ENCODE peak calls at places on chromosomes 5 and 9, in ten cellular contexts. L is left ventricle myocardium inferior; G is HuH-7.5; J is RPMI8226; D is G401; I is cardiac muscle cell; N is Panc1; T is neuronal stem cell; Z is RKO; V is activated T-helper 2 cell treated with anti-CD3 and anti-CD28 coated beads, Interferon-gamma antibody, Interleukin-2, Interleukin-4, amounts not matched to agents 10 μg/mL and 5 μg/mL and 100 μg/mL, durations not matched to agents 14 hours and 24 hours and 36 hours. A is an unnamed sample.

GRCh38 chr5:179860301-179860700 is 1.7 kb upstream of the MRNIP start:
- DNase-seq in L (no peak), G (no peak), J (no peak), D (peak; percentile 25), I (no peak), N (no peak), T (no peak), Z (no peak), V (no peak), A (no peak)

GRCh38 chr9:117672397-117672796 is 31.8 kb upstream of the TLR4 start:
- DNase-seq in L (no peak), G (no peak), J (no peak), D (no peak), I (peak; percentile 54), N (peak; percentile 15), T (no peak), Z (no peak), V (no peak), A (no peak)

GRCh38 chr5:130479045-130479804 is 575.0 kb downstream of the CHSY3 start:
- DNase-seq in L (no peak), G (no peak), J (no peak), D (peak; percentile 0), I (no peak), N (no peak), T (no peak), Z (no peak), V (no peak), A (no peak)

GRCh38 chr9:112020680-112021596 is 124.3 kb downstream of the UGCG start:
- DNase-seq in L (no peak), G (no peak), J (no peak), D (no peak), I (peak; percentile 43), N (peak; percentile 74), T (no peak), Z (peak; percentile 82), V (no peak), A (no peak)

GRCh38 chr5:73691301-73691700 is 65.3 kb downstream of the ARHGEF28 start:
- DNase-seq in L (no peak), G (no peak), J (no peak), D (no peak), I (no peak), N (no peak), T (no peak), Z (no peak), V (no peak), A (no peak)

GRCh38 chr9:12968093-12968492 is 193.3 kb downstream of the LURAP1L start:
- DNase-seq in L (no peak), G (no peak), J (no peak), D (no peak), I (peak; percentile 59), N (no peak), T (no peak), Z (no peak), V (no peak), A (no peak)

GRCh38 chr5:66415208-66415607 is 181.0 kb upstream of the MAST4 start:
- DNase-seq in L (no peak), G (no peak), J (no peak), D (no peak), I (peak; percentile 68), N (no peak), T (no peak), Z (no peak), V (no peak), A (no peak)

GRCh38 chr9:124551472-124552339 is 44.5 kb upstream of the NR5A1 start:
- DNase-seq in L (peak; percentile 16), G (peak; percentile 47), J (peak; percentile 15), D (peak; percentile 50), I (peak; percentile 76), N (peak; percentile 25), T (peak; percentile 35), Z (peak; percentile 58), V (no peak), A (no peak)

GRCh38 chr5:157494178-157494830 is 34.3 kb downstream of the NIPAL4 start:
- DNase-seq in L (no peak), G (no peak), J (peak; percentile 71), D (no peak), I (no peak), N (no peak), T (no peak), Z (no peak), V (no peak), A (no peak)

GRCh38 chr5:15203376-15203775 is 296.6 kb upstream of the FBXL7 start:
- DNase-seq in L (no peak), G (no peak), J (no peak), D (no peak), I (peak; percentile 21), N (no peak), T (no peak), Z (no peak), V (no peak), A (no peak)

GRCh38 chr5:52956915-52957747 is 32.0 kb upstream of the ITGA2 start:
- DNase-seq in L (no peak), G (no peak), J (no peak), D (no peak), I (peak; percentile 29), N (no peak), T (no peak), Z (no peak), V (no peak), A (no peak)

GRCh38 chr5:73205309-73205708 is 32.3 kb downstream of the TMEM174 start:
- DNase-seq in L (no peak), G (no peak), J (no peak), D (no peak), I (no peak), N (no peak), T (no peak), Z (no peak), V (no peak), A (no peak)

GRCh38 chr9:83563360-83563759 is 25.2 kb upstream of the FRMD3 start:
- DNase-seq in L (no peak), G (no peak), J (no peak), D (no peak), I (no peak), N (no peak), T (no peak), Z (no peak), V (no peak), A (no peak)

GRCh38 chr9:136629001-136629878 is 33.5 kb upstream of the EGFL7 start:
- DNase-seq in L (no peak), G (no peak), J (no peak), D (no peak), I (no peak), N (no peak), T (no peak), Z (no peak), V (no peak), A (no peak)

GRCh38 chr5:157167219-157167621 is 1.2 kb upstream of the GARIN3 start:
- DNase-seq in L (no peak), G (no peak), J (peak; percentile 8), D (no peak), I (peak; percentile 5), N (no peak), T (no peak), Z (peak; percentile 46), V (peak; percentile 9), A (no peak)

GRCh38 chr5:116272281-116272941 is 187.6 kb downstream of the COMMD10 start:
- DNase-seq in L (no peak), G (no peak), J (no peak), D (peak; percentile 8), I (peak; percentile 61), N (no peak), T (no peak), Z (no peak), V (no peak), A (no peak)

GRCh38 chr9:38084556-38084880 is 15.5 kb upstream of the SHB start:
- DNase-seq in L (no peak), G (no peak), J (no peak), D (no peak), I (no peak), N (no peak), T (no peak), Z (no peak), V (no peak), A (no peak)

GRCh38 chr5:172179032-172179989 is 8.7 kb downstream of the STK10 start:
- DNase-seq in L (no peak), G (no peak), J (peak; percentile 74), D (no peak), I (peak; percentile 76), N (no peak), T (no peak), Z (no peak), V (peak; percentile 44), A (no peak)

GRCh38 chr5:72599519-72600400 is 92.5 kb upstream of the ZNF366 start:
- DNase-seq in L (no peak), G (no peak), J (no peak), D (no peak), I (peak; percentile 34), N (no peak), T (no peak), Z (peak; percentile 43), V (no peak), A (no peak)

GRCh38 chr5:82018462-82018861 is 46.6 kb downstream of the ATG10 start:
- DNase-seq in L (no peak), G (no peak), J (peak; percentile 46), D (peak; percentile 71), I (peak; percentile 13), N (no peak), T (peak; percentile 11), Z (no peak), V (no peak), A (no peak)